ENCODE peak calls at places on chromosomes 4 and X, in ten cellular contexts. K is A549, R is right lobe of liver, G is ovary, A is GM12878, U is body of pancreas, O is suprapubic skin, F is testis, P is sigmoid colon, D is thyroid gland. S is an unnamed sample. For H3K4me1, the result is how much of the 10 kb centered on the place peaks cover.

GRCh38 chr4:72896515-72896914 is 173.0 kb downstream of the COX18 start:
- DNase-seq in K (no peak), R (no peak), G (no peak), A (no peak), U (no peak), O (no peak), F (peak), P (no peak), D (no peak), S (no peak)

GRCh38 chr4:110003401-110004187 is 90.9 kb downstream of the EGF start:
- DNase-seq in K (no peak), R (no peak), G (no peak), A (no peak), U (no peak), O (no peak), F (no peak), P (no peak), D (no peak), S (no peak)

GRCh38 chr4:77566148-77566547 is 39.5 kb upstream of the CXCL13 start:
- DNase-seq in K (no peak), R (no peak), G (no peak), A (no peak), U (no peak), O (no peak), F (no peak), P (no peak), D (no peak), S (no peak)

GRCh38 chrX:123873956-123874355 is 14.1 kb downstream of the XIAP start:
- DNase-seq in K (no peak), R (no peak), G (no peak), A (no peak), U (no peak), O (no peak), F (no peak), P (no peak), D (no peak), S (no peak)

GRCh38 chr4:55397024-55397520 is 1.3 kb downstream of the TMEM165 start:
- DNase-seq in K (no peak), R (no peak), G (no peak), A (no peak), U (no peak), O (no peak), F (peak), P (peak), D (no peak), S (no peak)

GRCh38 chr4:95761441-95761840 is 78.5 kb upstream of the PDHA2 start:
- DNase-seq in K (no peak), R (no peak), G (no peak), A (no peak), U (no peak), O (no peak), F (no peak), P (no peak), D (no peak), S (no peak)

GRCh38 chrX:127873637-127874036 is 178.6 kb downstream of the ACTRT1 start:
- DNase-seq in K (no peak), R (no peak), G (no peak), A (no peak), U (no peak), O (no peak), F (no peak), P (no peak), D (no peak), S (no peak)

GRCh38 chrX:13467243-13467642 is 102.2 kb upstream of the EGFL6 start:
- DNase-seq in K (no peak), R (no peak), G (no peak), A (no peak), U (no peak), O (no peak), F (no peak), P (no peak), D (no peak), S (no peak)

GRCh38 chrX:43423876-43424275 is 232.2 kb upstream of the MAOA start:
- DNase-seq in K (no peak), R (no peak), G (no peak), A (no peak), U (no peak), O (no peak), F (no peak), P (no peak), D (no peak), S (no peak)

GRCh38 chr4:4387531-4388311 is 819 bp downstream of the NSG1 start:
- DNase-seq in K (no peak), R (no peak), G (no peak), A (no peak), U (no peak), O (no peak), F (no peak), P (peak), D (no peak), S (no peak)

GRCh38 chr4:18366762-18367358 is 345.3 kb upstream of the LCORL start:
- DNase-seq in K (no peak), R (no peak), G (no peak), A (peak), U (no peak), O (no peak), F (no peak), P (no peak), D (no peak), S (no peak)

GRCh38 chr4:134365852-134366251 is 164.3 kb upstream of the PABPC4L start:
- DNase-seq in K (no peak), R (no peak), G (no peak), A (no peak), U (no peak), O (no peak), F (no peak), P (no peak), D (no peak), S (no peak)

GRCh38 chr4:176358083-176358469 is 38.3 kb downstream of the SPCS3 start:
- DNase-seq in K (no peak), R (no peak), G (no peak), A (no peak), U (no peak), O (no peak), F (no peak), P (no peak), D (no peak), S (no peak)

GRCh38 chrX:119734897-119735339 is 23.5 kb upstream of the SOWAHD start:
- DNase-seq in K (no peak), R (peak), G (no peak), A (no peak), U (peak), O (no peak), F (peak), P (peak), D (peak), S (no peak)

GRCh38 chrX:94914235-94914634 is 1240.2 kb downstream of the FAM133A start:
- DNase-seq in K (no peak), R (no peak), G (no peak), A (no peak), U (no peak), O (no peak), F (peak), P (no peak), D (peak), S (no peak)

GRCh38 chrX:118644378-118644777 is 83.0 kb upstream of the IL13RA1 start:
- DNase-seq in K (peak), R (no peak), G (no peak), A (no peak), U (no peak), O (no peak), F (no peak), P (no peak), D (no peak), S (no peak)

GRCh38 chr4:142778430-142778829 is 67.7 kb downstream of the INPP4B start:
- DNase-seq in K (no peak), R (no peak), G (no peak), A (no peak), U (no peak), O (no peak), F (no peak), P (no peak), D (no peak), S (no peak)

DNA sequence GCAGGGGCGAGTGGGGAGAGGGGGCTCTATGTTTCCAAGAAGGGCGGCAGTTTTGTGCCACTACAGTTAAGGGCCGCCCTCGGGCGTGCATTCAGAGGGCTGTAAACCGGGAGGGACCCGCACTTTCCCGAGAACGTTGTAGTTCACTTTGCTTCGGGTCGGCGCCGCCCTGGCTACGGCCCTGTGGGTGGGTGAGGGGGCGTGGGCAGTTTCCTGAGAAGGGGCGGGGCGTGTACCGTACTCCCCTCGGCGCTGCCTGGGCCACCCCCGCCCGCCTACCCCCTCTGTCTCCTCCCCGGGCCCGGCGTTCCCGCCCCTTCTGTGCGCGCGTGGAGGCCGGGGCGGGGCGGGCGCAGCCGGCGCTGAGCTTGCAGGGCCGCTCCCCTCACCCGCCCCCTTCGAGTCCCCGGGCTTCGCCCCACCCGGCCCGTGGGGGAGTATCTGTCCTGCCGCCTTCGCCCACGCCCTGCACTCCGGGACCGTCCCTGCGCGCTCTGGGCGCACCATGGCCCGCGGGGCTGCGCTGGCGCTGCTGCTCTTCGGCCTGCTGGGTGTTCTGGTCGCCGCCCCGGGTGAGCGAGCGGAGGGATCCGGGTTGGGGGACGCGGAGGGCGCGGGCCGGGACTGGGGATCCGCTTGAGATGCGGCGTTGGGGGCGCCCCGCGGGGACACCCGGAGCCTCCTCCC is at the start of gene CD99:
- DNase-seq in K (peak), R (peak), G (peak), A (peak), U (peak), O (peak), F (peak), P (peak), D (peak), S (peak)
- TF ChIP-seq POLR2A in K (no peak), R (peak), G (peak), A (peak), U (peak), O (no peak), F (no peak), P (peak), D (peak), S (peak)

GRCh38 chr4:185463541-185463940 is 8.0 kb downstream of the CCDC110 start:
- DNase-seq in K (no peak), R (no peak), G (no peak), A (no peak), U (no peak), O (no peak), F (no peak), P (no peak), D (no peak), S (no peak)

GRCh38 chr4:185467101-185467500 is 4.4 kb downstream of the CCDC110 start:
- DNase-seq in K (no peak), R (no peak), G (no peak), A (no peak), U (no peak), O (no peak), F (no peak), P (no peak), D (no peak), S (no peak)

GRCh38 chr4:185464184-185464583 is 7.3 kb downstream of the CCDC110 start:
- DNase-seq in K (no peak), R (no peak), G (no peak), A (no peak), U (no peak), O (no peak), F (no peak), P (no peak), D (no peak), S (no peak)

GRCh38 chr4:185464887-185465286 is 6.6 kb downstream of the CCDC110 start:
- DNase-seq in K (no peak), R (no peak), G (no peak), A (no peak), U (no peak), O (no peak), F (no peak), P (no peak), D (no peak), S (no peak)

GRCh38 chr4:185465707-185466106 is 5.8 kb downstream of the CCDC110 start:
- DNase-seq in K (no peak), R (no peak), G (no peak), A (no peak), U (no peak), O (no peak), F (no peak), P (no peak), D (no peak), S (no peak)
- H3K4me1 ChIP-seq in K (under half), R (under half), G (under half), A (under half), U (under half), O (under half), F (under half), P (under half), D (under half), S (under half)

GRCh38 chrX:46704767-46705386 is 54.0 kb downstream of the SLC9A7 start:
- DNase-seq in K (no peak), R (no peak), G (no peak), A (peak), U (no peak), O (no peak), F (no peak), P (no peak), D (no peak), S (no peak)
- TF ChIP-seq POLR2A in K (no peak), R (no peak), G (no peak), A (peak), U (no peak), O (no peak), F (no peak), P (no peak), D (no peak), S (no peak)

DNA sequence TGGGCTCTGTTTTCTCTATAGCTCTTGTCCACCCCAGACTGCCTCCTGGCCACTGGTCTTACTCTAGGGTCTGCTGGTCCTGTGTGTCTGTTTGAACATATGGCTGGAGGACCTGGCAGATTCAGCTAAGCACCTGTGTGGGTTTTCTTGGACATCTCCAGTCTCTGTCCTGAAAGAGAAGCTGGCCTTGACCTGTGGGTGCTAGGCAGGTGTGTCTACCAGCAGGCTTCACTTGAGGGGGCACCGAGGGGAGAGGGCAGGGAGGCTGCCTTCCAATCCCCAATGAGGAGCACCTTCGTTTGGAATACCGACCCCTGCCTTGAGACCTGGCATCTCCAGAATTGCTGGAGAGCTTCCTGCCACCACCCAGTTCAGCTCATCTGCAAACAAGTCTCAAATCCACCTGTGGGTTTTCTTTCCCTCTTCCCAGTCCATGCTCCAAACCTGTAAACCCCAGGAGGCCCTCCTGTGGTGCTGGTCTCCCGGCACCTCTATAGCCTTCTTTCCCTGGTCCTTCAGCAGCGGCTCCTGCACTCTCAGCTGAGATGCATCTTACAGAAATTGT is 45.2 kb downstream of the HTRA3 start:
- DNase-seq in K (no peak), R (peak), G (no peak), A (no peak), U (peak), O (peak), F (peak), P (peak), D (no peak), S (no peak)
- H3K4me1 ChIP-seq in K (under half), R (under half), G (under half), A (under half), U (under half), O (under half), F (under half), P (under half), D (under half), S (under half)

GRCh38 chr4:6541789-6542188 is 33.2 kb upstream of the MAN2B2 start:
- DNase-seq in K (no peak), R (no peak), G (no peak), A (no peak), U (no peak), O (no peak), F (no peak), P (no peak), D (no peak), S (no peak)

GRCh38 chr4:6539009-6539764 is 35.8 kb upstream of the MAN2B2 start:
- DNase-seq in K (no peak), R (no peak), G (no peak), A (no peak), U (no peak), O (no peak), F (no peak), P (no peak), D (peak), S (no peak)

GRCh38 chr4:6538586-6538985 is 36.4 kb upstream of the MAN2B2 start:
- DNase-seq in K (no peak), R (no peak), G (no peak), A (no peak), U (no peak), O (no peak), F (peak), P (no peak), D (no peak), S (no peak)

GRCh38 chr4:6542951-6543350 is 32.0 kb upstream of the MAN2B2 start:
- DNase-seq in K (no peak), R (no peak), G (no peak), A (no peak), U (no peak), O (no peak), F (no peak), P (no peak), D (no peak), S (no peak)

DNA sequence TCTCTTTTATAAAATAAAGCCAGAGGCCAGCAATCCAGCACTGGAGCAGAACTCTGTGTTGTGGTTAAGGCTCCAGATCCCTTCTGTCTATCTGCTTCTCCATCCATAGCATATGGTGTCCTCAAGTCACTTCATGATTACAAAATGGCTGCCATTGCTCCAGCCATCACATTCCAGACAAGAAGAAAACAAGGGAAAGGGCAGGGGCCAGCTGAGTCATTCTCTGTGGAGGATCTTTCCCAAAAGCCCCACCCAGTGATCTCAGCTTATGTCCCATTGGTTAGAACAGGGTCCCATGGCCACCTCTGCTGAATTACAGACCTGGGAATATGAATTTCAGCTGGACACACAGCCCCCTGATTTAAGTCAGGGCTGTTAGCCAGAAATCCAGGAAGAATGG is 34.1 kb upstream of the MAN2B2 start:
- DNase-seq in K (no peak), R (no peak), G (no peak), A (no peak), U (no peak), O (no peak), F (no peak), P (no peak), D (no peak), S (no peak)
- TF ChIP-seq POLR2A in K (no peak), R (no peak), G (no peak), A (no peak), U (no peak), O (no peak), F (no peak), P (no peak), D (no peak), S (no peak)

GRCh38 chr4:159150838-159151390 is 48.0 kb downstream of the RAPGEF2 start:
- DNase-seq in K (no peak), R (no peak), G (no peak), A (no peak), U (no peak), O (no peak), F (no peak), P (no peak), D (no peak), S (no peak)
- H3K4me1 ChIP-seq in K (under half), R (under half), G (under half), A (under half), U (half or more), O (under half), F (under half), P (under half), D (under half), S (under half)

GRCh38 chr4:186240848-186241491 is 13.7 kb downstream of the KLKB1 start:
- DNase-seq in K (no peak), R (no peak), G (no peak), A (no peak), U (no peak), O (no peak), F (no peak), P (no peak), D (no peak), S (no peak)
- TF ChIP-seq POLR2A in K (no peak), R (no peak), G (no peak), A (no peak), U (no peak), O (no peak), F (no peak), P (no peak), D (no peak), S (no peak)